ENCODE peak calls at places on chromosomes 12 and 14, in seven cellular contexts. U is cardiac muscle cell; S is GM23338; J is heart right ventricle; W is right lobe of liver; Z is naive thymus-derived CD4-positive, alpha-beta T cell; Y is uterus. K is an unnamed sample.
A peak's percentile ranks its signal among the peaks of the same experiment; 100 is the strongest.

GRCh38 chr14:71361335-71361734 is 454.1 kb downstream of the PCNX1 start:
- DNase-seq in U (no peak), S (no peak), J (no peak), W (no peak), Z (no peak), Y (no peak), K (no peak)

GRCh38 chr14:68516235-68516634 is 276.6 kb downstream of the ZFP36L1 start:
- DNase-seq in U (no peak), S (no peak), J (no peak), W (no peak), Z (no peak), Y (no peak), K (no peak)

GRCh38 chr14:86799244-86799647 is 1193.7 kb downstream of the GALC start:
- DNase-seq in U (no peak), S (no peak), J (no peak), W (no peak), Z (no peak), Y (peak; percentile 18), K (peak; percentile 71)

GRCh38 chr12:69897744-69898143 is 72.7 kb downstream of the MYRFL start:
- DNase-seq in U (no peak), S (peak; percentile 51), J (peak; percentile 26), W (no peak), Z (no peak), Y (no peak), K (peak; percentile 43)

GRCh38 chr12:28172434-28173030 is 17.7 kb upstream of the CCDC91 start:
- DNase-seq in U (peak; percentile 36), S (peak; percentile 66), J (no peak), W (no peak), Z (no peak), Y (no peak), K (no peak)

GRCh38 chr12:31813305-31813704 is 84.5 kb upstream of the AMN1 start:
- DNase-seq in U (no peak), S (peak; percentile 71), J (no peak), W (no peak), Z (no peak), Y (no peak), K (no peak)

GRCh38 chr12:87274594-87275245 is 754.5 kb downstream of the C12orf50 start:
- DNase-seq in U (peak; percentile 61), S (peak; percentile 80), J (no peak), W (no peak), Z (no peak), Y (no peak), K (no peak)

GRCh38 chr12:125005652-125006051 is 12.2 kb downstream of the BRI3BP start:
- DNase-seq in U (no peak), S (no peak), J (no peak), W (no peak), Z (no peak), Y (no peak), K (no peak)

GRCh38 chr12:20492251-20492728 is 124.0 kb downstream of the PDE3A start:
- DNase-seq in U (no peak), S (peak; percentile 22), J (no peak), W (no peak), Z (no peak), Y (no peak), K (peak; percentile 6)

GRCh38 chr12:77488041-77488620 is 342.6 kb upstream of the NAV3 start:
- DNase-seq in U (no peak), S (no peak), J (no peak), W (no peak), Z (no peak), Y (no peak), K (no peak)

GRCh38 chr14:91284146-91284790 is 39.8 kb upstream of the GPR68 start:
- DNase-seq in U (peak; percentile 71), S (no peak), J (no peak), W (no peak), Z (no peak), Y (peak; percentile 60), K (no peak)

GRCh38 chr12:10618338-10618987 is 5.1 kb upstream of the MAGOHB start:
- DNase-seq in U (no peak), S (no peak), J (no peak), W (no peak), Z (no peak), Y (no peak), K (peak; percentile 49)

GRCh38 chr12:102172436-102172835 is 25.2 kb downstream of the PMCH start:
- DNase-seq in U (no peak), S (no peak), J (no peak), W (no peak), Z (no peak), Y (no peak), K (no peak)

GRCh38 chr12:131828671-131829350 is 618 bp downstream of the MMP17 start:
- DNase-seq in U (peak; percentile 21), S (peak; percentile 62), J (no peak), W (peak; percentile 26), Z (no peak), Y (no peak), K (no peak)

GRCh38 chr14:97280526-97280925 is 483.3 kb downstream of the VRK1 start:
- DNase-seq in U (no peak), S (no peak), J (no peak), W (no peak), Z (no peak), Y (no peak), K (no peak)

GRCh38 chr14:87581298-87581697 is 411.7 kb downstream of the GALC start:
- DNase-seq in U (no peak), S (no peak), J (no peak), W (no peak), Z (no peak), Y (no peak), K (no peak)

GRCh38 chr12:3199551-3200031 is 122.4 kb downstream of the TSPAN9 start:
- DNase-seq in U (peak; percentile 82), S (peak; percentile 70), J (no peak), W (no peak), Z (no peak), Y (no peak), K (no peak)

GRCh38 chr12:121537814-121538698 is 42.8 kb downstream of the KDM2B start:
- DNase-seq in U (peak; percentile 52), S (no peak), J (peak; percentile 42), W (peak; percentile 40), Z (no peak), Y (no peak), K (no peak)

GRCh38 chr12:1918081-1918874 is at the start of gene CACNA2D4:
- DNase-seq in U (no peak), S (no peak), J (no peak), W (no peak), Z (no peak), Y (no peak), K (no peak)

GRCh38 chr12:43115441-43116160 is 436.4 kb downstream of the ADAMTS20 start:
- DNase-seq in U (no peak), S (no peak), J (no peak), W (no peak), Z (no peak), Y (no peak), K (no peak)

GRCh38 chr12:111428728-111429175 is 23.0 kb downstream of the SH2B3 start:
- DNase-seq in U (no peak), S (no peak), J (peak; percentile 74), W (peak; percentile 83), Z (no peak), Y (no peak), K (no peak)

GRCh38 chr12:106128526-106129430 is 10.0 kb downstream of the NUAK1 start:
- DNase-seq in U (no peak), S (peak; percentile 49), J (no peak), W (no peak), Z (no peak), Y (no peak), K (no peak)

DNA sequence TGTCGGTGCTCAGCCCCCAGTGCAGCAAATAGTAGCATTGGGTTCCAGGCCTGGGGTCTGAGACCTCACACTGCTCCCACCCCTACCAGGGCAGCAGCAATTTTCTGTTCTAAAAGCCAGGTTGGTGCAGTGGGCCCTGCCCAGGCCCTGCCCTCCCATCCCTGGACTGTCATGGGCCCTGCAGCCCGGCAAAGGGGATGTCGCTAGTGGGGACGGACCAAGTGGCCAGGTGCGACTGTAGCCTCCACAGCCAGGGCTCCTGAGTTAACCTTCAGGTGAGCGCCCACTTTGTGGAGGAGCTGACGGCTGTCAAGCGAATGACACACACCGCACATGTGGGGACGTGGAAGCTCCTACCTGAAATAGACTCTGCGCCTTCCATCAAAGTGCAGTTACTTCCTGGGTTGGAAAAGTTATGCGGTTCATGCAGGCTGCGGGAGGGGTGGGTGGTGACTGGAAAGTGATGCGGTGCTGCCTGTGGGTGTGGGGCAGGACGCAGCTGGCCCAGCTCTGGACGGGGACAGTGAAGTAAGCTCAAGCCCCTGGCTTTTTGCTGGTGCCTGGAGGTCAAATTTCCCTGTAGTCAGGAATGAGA is 1.5 kb downstream of the INF2 start:
- DNase-seq in U (no peak), S (no peak), J (no peak), W (no peak), Z (no peak), Y (no peak), K (no peak)
- H3K27ac ChIP-seq in U (no peak overlapping the region), S (no peak overlapping the region), J (peak overlapping the region; percentile 86), W (no peak overlapping the region), Z (peak overlapping the region; percentile 77), Y (no peak overlapping the region), K (peak overlapping the region; percentile 88)

DNA sequence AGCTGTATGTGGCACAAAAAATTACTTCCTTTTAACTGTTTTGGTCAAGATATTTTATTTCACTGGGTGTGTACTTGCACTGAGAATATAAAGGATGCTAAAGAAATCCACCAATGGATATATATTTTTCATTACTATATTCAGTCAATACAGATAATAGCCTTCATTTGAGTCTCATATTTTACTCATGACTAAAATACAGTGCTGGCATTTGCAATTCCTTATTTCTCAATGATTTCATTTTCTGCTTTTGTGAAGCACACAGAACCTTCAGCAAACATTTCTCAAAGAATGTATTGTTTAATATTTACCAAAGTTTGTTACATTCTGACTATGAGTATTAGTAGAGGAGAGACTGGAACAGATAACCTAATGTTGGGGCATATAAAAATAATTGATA is 93.2 kb upstream of the SOX5 start:
- DNase-seq in U (no peak), S (no peak), J (no peak), W (no peak), Z (no peak), Y (no peak), K (no peak)
- H3K27ac ChIP-seq in U (no peak overlapping the region), S (no peak overlapping the region), J (no peak overlapping the region), W (peak overlapping the region; percentile 90), Z (no peak overlapping the region), Y (no peak overlapping the region), K (no peak overlapping the region)

GRCh38 chr14:69631509-69631908 is 20.1 kb downstream of the SUSD6 start:
- DNase-seq in U (no peak), S (no peak), J (no peak), W (no peak), Z (no peak), Y (no peak), K (no peak)
- H3K27ac ChIP-seq in U (no peak overlapping the region), S (no peak overlapping the region), J (no peak overlapping the region), W (peak overlapping the region; percentile 2), Z (no peak overlapping the region), Y (no peak overlapping the region), K (no peak overlapping the region)

GRCh38 chr12:806116-806805 is 53.9 kb downstream of the WNK1 start:
- DNase-seq in U (no peak), S (no peak), J (no peak), W (no peak), Z (no peak), Y (no peak), K (no peak)
- H3K27ac ChIP-seq in U (peak overlapping the region; percentile 39), S (no peak overlapping the region), J (peak overlapping the region; percentile 52), W (peak overlapping the region; percentile 75), Z (no peak overlapping the region), Y (peak overlapping the region; percentile 22), K (no peak overlapping the region)

GRCh38 chr12:50201987-50202521 is 34.9 kb upstream of the CERS5 start:
- DNase-seq in U (no peak), S (peak; percentile 74), J (no peak), W (no peak), Z (no peak), Y (no peak), K (no peak)
- H3K27ac ChIP-seq in U (no peak overlapping the region), S (peak overlapping the region; percentile 83), J (no peak overlapping the region), W (no peak overlapping the region), Z (no peak overlapping the region), Y (no peak overlapping the region), K (peak overlapping the region; percentile 99)